ENCODE peak calls at places on chromosomes 12 and 14, in four cellular contexts. C is K562, Q is HepG2, Z is GM12878. P is an unnamed sample.
A peak's percentile ranks its signal among the peaks of the same experiment; 100 is the strongest.

GRCh38 chr12:28409892-28410291 is 219.6 kb downstream of the CCDC91 start:
- DNase-seq in Q (no peak), C (no peak), Z (no peak), P (no peak)

GRCh38 chr14:21199611-21200570 is 44.0 kb upstream of the OR5AU1 start:
- DNase-seq in Z (no peak), C (no peak), Q (no peak), P (no peak)

GRCh38 chr12:115470526-115470925 is 786.6 kb upstream of the TBX3 start:
- DNase-seq in Z (no peak), Q (no peak), C (no peak), P (no peak)

GRCh38 chr12:96431067-96431466 is 30.8 kb upstream of the CDK17 start:
- DNase-seq in Z (no peak), C (no peak), Q (no peak), P (no peak)

GRCh38 chr12:53988519-53989226 is 3.7 kb downstream of the HOXC10 start:
- DNase-seq in Q (no peak), C (no peak), Z (no peak), P (no peak)

GRCh38 chr14:56895154-56895553 is 84.9 kb upstream of the OTX2 start:
- DNase-seq in Q (no peak), Z (no peak), C (no peak), P (no peak)

GRCh38 chr14:72472845-72473244 is 421.1 kb downstream of the DPF3 start:
- DNase-seq in Z (no peak), C (no peak), Q (no peak), P (no peak)

GRCh38 chr12:65656156-65656885 is 168.0 kb upstream of the HMGA2 start:
- DNase-seq in Q (no peak), Z (no peak), C (no peak), P (no peak)

GRCh38 chr14:71754422-71755095 is 177.7 kb upstream of the RGS6 start:
- DNase-seq in Z (no peak), C (no peak), Q (no peak), P (no peak)

GRCh38 chr12:11577658-11578260 is 71.7 kb upstream of the ETV6 start:
- DNase-seq in C (no peak), Q (no peak), Z (no peak), P (no peak)

GRCh38 chr12:98686603-98687002 is 41.5 kb downstream of the APAF1 start:
- DNase-seq in C (no peak), Z (no peak), Q (no peak), P (no peak)

GRCh38 chr14:102774391-102775153 is 2.7 kb upstream of the TRAF3 start:
- DNase-seq in Z (peak; percentile 96), Q (peak; percentile 79), C (peak; percentile 33), P (peak; percentile 80)

GRCh38 chr12:25655702-25656101 is 102.6 kb upstream of the LMNTD1 start:
- DNase-seq in C (no peak), Q (no peak), Z (no peak), P (no peak)

GRCh38 chr12:4857472-4858291 is 52.0 kb upstream of the KCNA1 start:
- DNase-seq in Z (peak; percentile 34), Q (peak; percentile 41), C (peak; percentile 54), P (peak; percentile 70)

GRCh38 chr12:46406352-46407027 is 33.9 kb upstream of the SLC38A2 start:
- DNase-seq in C (no peak), Z (no peak), Q (no peak), P (no peak)

GRCh38 chr12:46404225-46404631 is 31.7 kb upstream of the SLC38A2 start:
- DNase-seq in C (no peak), Z (no peak), Q (no peak), P (no peak)

GRCh38 chr12:46402861-46403731 is 30.5 kb upstream of the SLC38A2 start:
- DNase-seq in Z (no peak), Q (peak; percentile 20), C (no peak), P (no peak)

GRCh38 chr12:46403732-46404097 is 31.1 kb upstream of the SLC38A2 start:
- DNase-seq in Q (no peak), C (no peak), Z (no peak), P (no peak)

DNA sequence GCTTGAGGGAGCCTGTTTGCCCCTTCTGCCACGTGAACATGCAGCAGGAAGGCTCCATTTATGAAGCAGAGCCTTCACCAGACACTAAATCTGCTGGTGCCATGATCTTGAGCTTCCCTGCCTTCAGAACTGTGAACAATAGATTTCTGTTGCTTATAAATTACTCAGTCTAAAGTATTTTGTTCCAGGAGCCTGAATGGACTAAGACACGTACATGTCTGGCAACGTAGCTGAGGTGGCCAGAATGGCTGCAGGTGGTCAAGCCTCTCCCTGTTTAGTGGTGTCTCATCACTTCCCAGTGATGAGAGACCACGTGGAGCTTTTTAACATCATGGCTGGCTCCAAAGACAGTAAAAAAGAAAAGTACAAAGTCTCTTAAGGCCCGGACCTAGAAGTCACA is 32.2 kb upstream of the SLC38A2 start:
- DNase-seq in Q (no peak), Z (no peak), C (no peak), P (no peak)
- H3K27ac ChIP-seq in Q (no peak overlapping the region), Z (peak overlapping the region; percentile 69), C (no peak overlapping the region), P (peak overlapping the region; percentile 88)

DNA sequence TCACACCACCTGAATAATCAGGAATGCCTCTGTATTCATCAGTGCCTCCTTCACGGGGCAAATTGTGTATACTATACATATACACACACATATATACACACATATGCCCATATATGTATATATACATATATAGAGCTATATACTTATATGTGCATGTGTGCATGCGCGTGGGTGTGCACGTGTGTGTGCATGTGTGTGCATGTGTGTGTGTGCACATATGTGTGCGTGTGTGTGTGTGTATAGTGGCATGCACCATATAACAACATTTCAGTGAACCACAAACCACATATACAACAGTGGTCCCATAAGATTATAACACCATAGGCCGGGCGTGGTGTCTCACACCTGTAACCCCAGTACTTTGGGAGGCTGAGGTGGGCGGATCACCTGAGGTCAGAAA is 35.7 kb downstream of the CFL2 start:
- DNase-seq in Z (no peak), C (no peak), Q (no peak), P (no peak)
- H3K4me1 ChIP-seq in Z (no peaks in the 10 kb centered on the region), C (peaks cover 7% of the 10 kb centered on the region), Q (peaks cover 38% of the 10 kb centered on the region), P (peaks cover 18% of the 10 kb centered on the region)

GRCh38 chr14:31605702-31606101 is 44.5 kb downstream of the NUBPL start:
- DNase-seq in C (no peak), Z (no peak), Q (no peak), P (no peak)
- TF ChIP-seq TAF1 in C (no peak), Z (no peak), Q (no peak), P (no peak)

GRCh38 chr14:24659916-24660570 is 26.1 kb upstream of the GZMB start:
- DNase-seq in C (no peak), Z (no peak), Q (no peak), P (no peak)

GRCh38 chr14:24664366-24664765 is 30.4 kb upstream of the GZMB start:
- DNase-seq in Q (no peak), C (no peak), Z (no peak), P (no peak)

GRCh38 chr14:24665440-24665991 is 31.5 kb upstream of the GZMB start:
- DNase-seq in C (no peak), Z (peak; percentile 77), Q (no peak), P (no peak)

GRCh38 chr14:24662753-24663152 is 28.8 kb upstream of the GZMB start:
- DNase-seq in C (no peak), Z (no peak), Q (no peak), P (no peak)
- H3K27ac ChIP-seq in C (no peak overlapping the region), Z (no peak overlapping the region), Q (no peak overlapping the region), P (no peak overlapping the region)

GRCh38 chr14:68950111-68950510 is 29.0 kb downstream of the ACTN1 start:
- DNase-seq in Q (peak; percentile 53), Z (no peak), C (no peak), P (no peak)
- H3K4me1 ChIP-seq in Q (peaks cover 99% of the 10 kb centered on the region), Z (peaks cover 12% of the 10 kb centered on the region), C (peaks cover 22% of the 10 kb centered on the region), P (peaks cover 88% of the 10 kb centered on the region)

DNA sequence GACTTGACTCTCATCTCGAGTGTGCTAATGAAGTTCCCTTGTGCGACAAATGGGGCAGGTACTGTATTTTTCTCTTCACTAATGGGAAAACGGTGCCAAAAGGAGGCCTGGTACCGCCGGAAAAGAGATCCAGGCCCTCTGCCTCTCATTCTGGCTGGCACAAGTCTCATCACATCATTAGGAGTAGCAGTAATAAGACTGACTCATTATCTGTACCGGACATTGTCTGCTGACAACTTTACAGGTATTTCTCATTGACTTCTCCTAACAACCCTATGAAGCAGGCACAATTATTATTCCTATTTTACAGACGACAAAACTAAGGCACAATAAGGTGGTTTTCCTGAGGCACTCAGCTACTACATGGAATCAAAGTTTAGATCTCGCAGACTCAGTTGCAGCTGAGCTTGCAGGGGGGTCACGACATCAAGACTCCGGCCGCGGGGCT is 651 bp downstream of the APPL2 start:
- DNase-seq in Z (no peak), Q (no peak), C (no peak), P (peak; percentile 25)
- TF ChIP-seq TAF1 in Z (no peak), Q (no peak), C (no peak), P (no peak)

GRCh38 chr14:53034036-53034435 is 83.2 kb upstream of the FERMT2 start:
- DNase-seq in C (no peak), Q (no peak), Z (no peak), P (no peak)

GRCh38 chr14:53034688-53035087 is 83.8 kb upstream of the FERMT2 start:
- DNase-seq in Z (no peak), C (no peak), Q (no peak), P (no peak)

GRCh38 chr14:53032838-53033390 is 82.1 kb upstream of the FERMT2 start:
- DNase-seq in C (no peak), Z (no peak), Q (peak; percentile 17), P (no peak)

GRCh38 chr14:53035336-53035735 is 84.5 kb upstream of the FERMT2 start:
- DNase-seq in C (no peak), Z (no peak), Q (no peak), P (no peak)

DNA sequence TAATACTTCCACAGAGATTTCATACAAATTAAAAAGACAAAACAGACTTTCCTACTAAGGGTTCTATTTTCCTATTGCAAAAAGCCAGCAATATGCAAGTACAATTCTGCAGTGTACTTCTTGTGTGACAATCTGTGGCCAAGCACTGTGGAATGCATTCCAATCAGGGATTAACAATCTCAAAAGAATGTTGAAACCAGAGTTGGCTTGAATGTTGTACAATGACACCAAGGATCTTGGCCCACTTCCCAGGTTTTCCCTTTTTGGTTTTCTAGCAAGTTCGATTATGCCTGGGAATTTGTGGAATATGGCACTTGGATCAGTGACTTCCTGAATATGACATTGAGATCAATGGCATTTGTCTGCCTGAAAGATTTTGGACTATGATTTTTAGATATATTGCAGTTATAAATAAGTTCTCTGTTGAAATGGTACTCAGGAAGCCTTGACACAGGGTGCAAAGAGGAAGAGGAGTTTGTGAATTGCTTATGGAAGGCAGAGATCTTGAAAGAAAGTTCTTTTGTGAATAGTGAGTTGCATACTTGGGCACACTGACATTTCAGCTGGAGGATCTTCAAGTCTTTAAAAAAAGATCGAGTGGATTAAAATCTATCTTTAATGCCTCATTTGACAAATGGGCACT is 81.4 kb upstream of the FERMT2 start:
- DNase-seq in Z (no peak), C (no peak), Q (peak; percentile 69), P (no peak)
- H3K27ac ChIP-seq in Z (no peak overlapping the region), C (no peak overlapping the region), Q (no peak overlapping the region), P (peak overlapping the region; percentile 14)

DNA sequence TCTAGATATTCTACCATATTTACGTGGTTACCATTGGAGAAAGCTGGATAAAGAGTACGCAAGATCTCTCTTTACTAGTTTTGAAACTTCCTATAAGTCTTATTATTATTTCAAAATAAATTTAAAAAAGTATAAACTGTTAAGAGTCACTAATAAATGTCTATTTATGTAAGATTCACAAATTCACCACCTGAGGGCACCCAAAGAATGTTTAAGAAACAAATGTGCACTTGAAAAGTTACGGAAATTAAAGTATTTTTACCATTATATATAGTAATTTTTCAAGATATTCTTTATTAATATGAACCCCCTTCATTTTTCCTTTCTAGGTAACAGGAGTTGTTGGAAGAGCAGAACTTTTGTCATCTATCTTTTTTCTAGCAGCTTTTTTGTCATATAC is 11.9 kb downstream of the TMTC3 start:
- DNase-seq in Q (peak; percentile 16), C (no peak), Z (no peak), P (peak; percentile 2)
- H3K4me1 ChIP-seq in Q (no peaks in the 10 kb centered on the region), C (no peaks in the 10 kb centered on the region), Z (no peaks in the 10 kb centered on the region), P (peaks cover 8% of the 10 kb centered on the region)